ENCODE peak calls at places on chromosomes 16 and 17, in ten cellular contexts. M is NCI-H1694; R is non-pigmented ciliary epithelial cell; Q is activated CD4-positive, alpha-beta T cell treated with anti-CD3 and anti-CD28 coated beads, Interleukin-2, amount 50 U/mL, for 1 hour; W is activated naive CD8-positive, alpha-beta T cell treated with anti-CD3 and anti-CD28 coated beads, Interleukin-2, amount 50 U/mL, for 24 hours; I is cardiac fibroblast; Z is activated B cell treated with CpG ODN at 0.5 μM for 24 hours; D is mucosa of descending colon; A is DND-41; K is astrocyte of the cerebellum. V is an unnamed sample.

GRCh38 chr16:88361775-88362174 is 21.0 kb upstream of the ZNF469 start:
- DNase-seq in W (no peak), A (no peak), K (no peak), D (no peak), I (no peak), M (no peak), Q (no peak), Z (no peak), R (no peak), V (no peak)

GRCh38 chr17:79188048-79188447 is 113.4 kb downstream of the ENGASE start:
- DNase-seq in Z (no peak), D (no peak), A (no peak), M (no peak), Q (no peak), I (no peak), K (no peak), R (no peak), W (peak; percentile 12), V (peak; percentile 72)

GRCh38 chr16:26051078-26051477 is 359.3 kb downstream of the HS3ST4 start:
- DNase-seq in W (no peak), Q (no peak), I (no peak), R (no peak), K (no peak), Z (no peak), D (no peak), A (no peak), M (no peak), V (no peak)

GRCh38 chr16:14669776-14670175 is 24.3 kb downstream of the PLA2G10 start:
- DNase-seq in I (no peak), Z (no peak), R (no peak), W (no peak), Q (no peak), A (no peak), M (no peak), K (no peak), D (peak; percentile 91), V (no peak)

GRCh38 chr17:83083368-83084201 is 4.2 kb downstream of the METRNL start:
- DNase-seq in K (peak; percentile 94), Z (no peak), D (no peak), R (peak; percentile 90), Q (peak; percentile 37), M (no peak), A (no peak), W (peak; percentile 69), I (peak; percentile 95), V (no peak)

GRCh38 chr16:1651055-1651454 is 27.0 kb upstream of the JPT2 start:
- DNase-seq in M (no peak), R (no peak), A (no peak), W (no peak), Z (no peak), Q (no peak), I (no peak), D (no peak), K (no peak), V (no peak)

GRCh38 chr16:89695086-89695874 is 6.2 kb downstream of the SPATA2L start:
- DNase-seq in Z (no peak), A (no peak), K (no peak), M (no peak), Q (no peak), I (no peak), W (no peak), D (peak; percentile 55), R (no peak), V (no peak)

GRCh38 chr17:17836818-17837379 is at the start of gene SREBF1:
- DNase-seq in W (peak; percentile 81), Q (peak; percentile 60), K (no peak), Z (peak; percentile 54), M (no peak), I (peak; percentile 60), R (no peak), D (peak; percentile 84), A (peak; percentile 45), V (peak; percentile 66)

GRCh38 chr17:60284709-60285108 is 107.2 kb downstream of the USP32 start:
- DNase-seq in W (no peak), R (no peak), I (no peak), D (no peak), K (no peak), Z (no peak), M (no peak), A (no peak), Q (no peak), V (no peak)

GRCh38 chr17:64938925-64939474 is 19.7 kb upstream of the LRRC37A3 start:
- DNase-seq in A (no peak), I (peak; percentile 53), K (no peak), M (no peak), W (peak; percentile 63), Z (peak; percentile 48), R (no peak), D (no peak), Q (peak; percentile 40), V (peak; percentile 80)

GRCh38 chr17:40553694-40554534 is 11.4 kb downstream of the CCR7 start:
- DNase-seq in Z (peak; percentile 27), R (no peak), Q (no peak), K (no peak), I (peak; percentile 91), D (peak; percentile 73), M (no peak), W (peak; percentile 33), A (peak; percentile 83), V (no peak)

GRCh38 chr17:61551255-61551742 is 39.7 kb downstream of the NACA2 start:
- DNase-seq in M (peak; percentile 83), Z (no peak), Q (no peak), A (no peak), K (peak; percentile 48), I (peak; percentile 65), D (no peak), R (no peak), W (no peak), V (no peak)

GRCh38 chr17:42677921-42678781 is 1.4 kb upstream of the PLEKHH3 start:
- DNase-seq in Z (peak; percentile 85), M (peak; percentile 81), A (peak; percentile 86), I (peak; percentile 88), R (no peak), Q (peak; percentile 68), K (no peak), D (peak; percentile 93), W (peak; percentile 82), V (peak; percentile 79)

GRCh38 chr17:74635418-74635817 is 11.9 kb upstream of the CD300E start:
- DNase-seq in R (no peak), Z (no peak), D (no peak), I (no peak), M (no peak), W (no peak), K (no peak), Q (no peak), A (no peak), V (no peak)